ENCODE peak calls at places on chromosome 14, in six cellular contexts. H is SK-N-SH, Z is neural progenitor cell, T is GM23248, F is HCT116, E is MM.1S. O is an unnamed sample.

GRCh38 chr14:70045296-70045695 is 143.5 kb downstream of the SLC8A3 start:
- DNase-seq in T (peak), Z (no peak), E (no peak), F (no peak), H (no peak), O (no peak)

GRCh38 chr14:77543240-77543551 is 44.6 kb upstream of the ISM2 start:
- DNase-seq in F (no peak), T (no peak), H (no peak), Z (no peak), E (no peak), O (no peak)

GRCh38 chr14:55869397-55870049 is 248.7 kb upstream of the PELI2 start:
- DNase-seq in Z (no peak), T (no peak), E (no peak), F (no peak), H (no peak), O (peak)

GRCh38 chr14:103629503-103630121 is 601 bp downstream of the KLC1 start:
- DNase-seq in E (peak), H (peak), T (peak), Z (peak), F (no peak), O (peak)

GRCh38 chr14:54129850-54130640 is 173.4 kb upstream of the BMP4 start:
- DNase-seq in F (no peak), Z (no peak), H (no peak), E (no peak), T (no peak), O (peak)

GRCh38 chr14:104559769-104560585 is 19.6 kb upstream of the C14orf180 start:
- DNase-seq in F (no peak), H (no peak), Z (no peak), E (no peak), T (no peak), O (no peak)

GRCh38 chr14:104678346-104678745 is 11.1 kb upstream of the INF2 start:
- DNase-seq in F (no peak), T (peak), Z (peak), E (no peak), H (no peak), O (no peak)

GRCh38 chr14:104143071-104143470 is 4.7 kb downstream of the KIF26A start:
- DNase-seq in E (no peak), H (peak), T (no peak), F (no peak), Z (no peak), O (no peak)

GRCh38 chr14:39376671-39377403 is 55.4 kb downstream of the FBXO33 start:
- DNase-seq in F (peak), Z (no peak), T (peak), H (no peak), E (no peak), O (no peak)

GRCh38 chr14:103740991-103741689 is 25.5 kb downstream of the ZFYVE21 start:
- DNase-seq in T (no peak), F (no peak), E (no peak), H (no peak), Z (no peak), O (no peak)

GRCh38 chr14:77098470-77099353 is 654 bp downstream of the CIPC start:
- DNase-seq in E (no peak), F (no peak), T (peak), H (peak), Z (peak), O (peak)

GRCh38 chr14:34331728-34332623 is 130.1 kb downstream of the SPTSSA start:
- DNase-seq in F (peak), T (peak), Z (peak), E (peak), H (peak), O (peak)

GRCh38 chr14:101200008-101200649 is 296.6 kb upstream of the RTL1 start:
- DNase-seq in H (peak), F (no peak), T (no peak), E (no peak), Z (no peak), O (no peak)

GRCh38 chr14:68459480-68460136 is 333.3 kb downstream of the ZFP36L1 start:
- DNase-seq in E (no peak), F (no peak), H (no peak), T (no peak), Z (no peak), O (no peak)

GRCh38 chr14:50775357-50775756 is 55.6 kb downstream of the NIN start:
- DNase-seq in F (no peak), Z (no peak), E (no peak), H (no peak), T (peak), O (peak)

GRCh38 chr14:93830753-93831461 is 42.6 kb upstream of the PRIMA1 start:
- DNase-seq in Z (no peak), F (no peak), T (no peak), H (no peak), E (no peak), O (no peak)

GRCh38 chr14:101636081-101636560 is 74.8 kb downstream of the DIO3 start:
- DNase-seq in Z (no peak), F (no peak), E (no peak), H (no peak), T (no peak), O (no peak)

GRCh38 chr14:34718750-34719304 is 4.4 kb upstream of the CFL2 start:
- DNase-seq in E (no peak), Z (no peak), F (no peak), T (peak), H (no peak), O (no peak)

GRCh38 chr14:61048640-61049039 is 67.6 kb downstream of the SLC38A6 start:
- DNase-seq in T (peak), Z (no peak), E (no peak), H (no peak), F (no peak), O (no peak)

GRCh38 chr14:98984719-98985041 is 287.3 kb downstream of the BCL11B start:
- DNase-seq in F (no peak), Z (no peak), H (no peak), E (no peak), T (no peak), O (no peak)

GRCh38 chr14:62001988-62002387 is 239.8 kb downstream of the SNAPC1 start:
- DNase-seq in H (no peak), F (no peak), Z (no peak), T (no peak), E (no peak), O (peak)

GRCh38 chr14:97788846-97789528 is 991.8 kb downstream of the VRK1 start:
- DNase-seq in H (no peak), T (no peak), E (no peak), Z (no peak), F (no peak), O (no peak)

GRCh38 chr14:68495101-68495637 is 297.7 kb downstream of the ZFP36L1 start:
- DNase-seq in F (no peak), T (peak), H (no peak), E (no peak), Z (no peak), O (peak)

GRCh38 chr14:57749267-57749666 is 116.6 kb downstream of the SLC35F4 start:
- DNase-seq in Z (no peak), F (no peak), T (peak), E (no peak), H (no peak), O (peak)

GRCh38 chr14:103136388-103137271 is 13.4 kb downstream of the TNFAIP2 start:
- DNase-seq in H (no peak), E (no peak), F (peak), Z (peak), T (peak), O (peak)

GRCh38 chr14:61477845-61478438 is 156.6 kb downstream of the PRKCH start:
- DNase-seq in F (peak), Z (no peak), T (peak), H (no peak), E (no peak), O (peak)

GRCh38 chr14:99819514-99819913 is 26.3 kb downstream of the EML1 start:
- DNase-seq in H (no peak), F (no peak), T (no peak), Z (peak), E (no peak), O (no peak)

GRCh38 chr14:39097159-39097558 is 5.9 kb downstream of the SEC23A start:
- DNase-seq in Z (no peak), H (no peak), T (peak), E (no peak), F (no peak), O (no peak)

GRCh38 chr14:60665178-60665555 is 15.9 kb upstream of the SIX1 start:
- DNase-seq in F (no peak), T (no peak), H (no peak), E (no peak), Z (no peak), O (peak)

GRCh38 chr14:68191567-68192321 is 372.2 kb downstream of the RAD51B start:
- DNase-seq in E (no peak), H (no peak), F (peak), T (no peak), Z (no peak), O (peak)

GRCh38 chr14:73162271-73162670 is 26.0 kb downstream of the PSEN1 start:
- DNase-seq in Z (no peak), H (no peak), F (no peak), E (no peak), T (no peak), O (no peak)

GRCh38 chr14:80584638-80585505 is 356.7 kb downstream of the CEP128 start:
- DNase-seq in Z (no peak), H (peak), T (no peak), F (peak), E (no peak), O (peak)

GRCh38 chr14:99586054-99586760 is 17.8 kb downstream of the CCDC85C start:
- DNase-seq in T (no peak), F (no peak), Z (no peak), H (no peak), E (no peak), O (no peak)

GRCh38 chr14:58501214-58501816 is 73.8 kb downstream of the KIAA0586 start:
- DNase-seq in E (peak), F (peak), T (peak), Z (peak), H (peak), O (peak)

GRCh38 chr14:35416108-35416750 is 11.7 kb upstream of the NFKBIA start:
- DNase-seq in Z (no peak), F (no peak), E (peak), H (no peak), T (no peak), O (peak)

GRCh38 chr14:68208218-68208617 is 388.6 kb downstream of the RAD51B start:
- DNase-seq in Z (no peak), H (no peak), T (peak), F (no peak), E (no peak), O (no peak)

GRCh38 chr14:106039400-106039799 is 513.0 kb downstream of the TMEM121 start:
- DNase-seq in E (no peak), H (peak), T (no peak), Z (no peak), F (peak), O (peak)

GRCh38 chr14:103728721-103729120 is 13.1 kb downstream of the ZFYVE21 start:
- DNase-seq in T (no peak), F (no peak), H (no peak), Z (no peak), E (no peak), O (no peak)

GRCh38 chr14:74855945-74856344 is 20.0 kb downstream of the PROX2 start:
- DNase-seq in T (no peak), Z (no peak), H (no peak), E (no peak), F (no peak), O (no peak)

GRCh38 chr14:74856366-74856765 is 19.6 kb downstream of the PROX2 start:
- DNase-seq in F (no peak), E (no peak), T (no peak), Z (no peak), H (no peak), O (no peak)

GRCh38 chr14:74853581-74853980 is 22.4 kb downstream of the PROX2 start:
- DNase-seq in E (no peak), H (no peak), Z (no peak), F (no peak), T (peak), O (no peak)

GRCh38 chr14:74855021-74855420 is 20.9 kb downstream of the PROX2 start:
- DNase-seq in T (no peak), F (no peak), Z (no peak), E (no peak), H (no peak), O (no peak)

GRCh38 chr14:74852922-74853530 is 22.9 kb downstream of the PROX2 start:
- DNase-seq in E (no peak), F (no peak), T (peak), Z (no peak), H (no peak), O (no peak)
- TF ChIP-seq EZH2phosphoT487 in E (no peak), F (no peak), T (no peak), Z (no peak), H (no peak), O (no peak)

DNA sequence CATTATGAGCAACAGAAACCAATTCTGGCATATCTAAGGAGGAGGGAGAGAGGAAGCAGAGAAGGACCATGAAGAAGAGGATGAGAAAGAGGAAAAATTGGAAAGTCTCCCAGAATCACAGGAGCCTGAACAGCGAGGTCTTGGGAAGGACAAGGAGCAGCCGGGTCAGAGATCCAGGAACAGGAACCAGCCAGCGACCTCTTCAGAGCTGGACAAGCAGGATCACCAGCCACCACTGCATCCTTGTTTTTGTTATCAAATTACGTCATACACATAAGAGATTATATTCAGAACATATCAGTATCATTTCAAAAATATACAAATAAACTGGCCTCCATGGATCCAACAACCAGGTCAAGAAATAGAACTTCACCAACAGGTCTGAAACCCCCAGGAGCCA is 22.1 kb upstream of the BDKRB2 start:
- DNase-seq in E (no peak), H (no peak), F (no peak), Z (no peak), T (no peak), O (no peak)
- H3K9ac ChIP-seq in E (no peak), H (no peak), F (no peak), Z (no peak), T (no peak), O (no peak)

GRCh38 chr14:22689186-22689585 is 45.0 kb upstream of the OR6J1 start:
- DNase-seq in T (peak), F (peak), Z (no peak), H (no peak), E (no peak), O (peak)
- H3K4me2 ChIP-seq in T (peak), F (peak), Z (no peak), H (no peak), E (no peak), O (no peak)

GRCh38 chr14:64510825-64511679 is 6.5 kb downstream of the ZBTB1 start:
- DNase-seq in H (peak), F (peak), Z (peak), E (peak), T (peak), O (peak)
- TF ChIP-seq EZH2phosphoT487 in H (no peak), F (no peak), Z (no peak), E (no peak), T (no peak), O (no peak)

GRCh38 chr14:32824195-32824594 is 114.5 kb upstream of the NPAS3 start:
- DNase-seq in H (no peak), T (no peak), F (no peak), Z (no peak), E (no peak), O (no peak)

GRCh38 chr14:32820686-32821085 is 118.0 kb upstream of the NPAS3 start:
- DNase-seq in E (no peak), H (no peak), Z (no peak), T (no peak), F (no peak), O (no peak)

GRCh38 chr14:32826404-32827082 is 112.1 kb upstream of the NPAS3 start:
- DNase-seq in F (no peak), H (peak), T (peak), E (no peak), Z (peak), O (peak)

GRCh38 chr14:32821989-32822653 is 116.6 kb upstream of the NPAS3 start:
- DNase-seq in E (no peak), F (no peak), H (no peak), Z (no peak), T (no peak), O (peak)

GRCh38 chr14:32825058-32825457 is 113.6 kb upstream of the NPAS3 start:
- DNase-seq in F (no peak), E (no peak), Z (no peak), T (no peak), H (no peak), O (no peak)
- H3K9ac ChIP-seq in F (no peak), E (no peak), Z (no peak), T (no peak), H (no peak), O (no peak)

DNA sequence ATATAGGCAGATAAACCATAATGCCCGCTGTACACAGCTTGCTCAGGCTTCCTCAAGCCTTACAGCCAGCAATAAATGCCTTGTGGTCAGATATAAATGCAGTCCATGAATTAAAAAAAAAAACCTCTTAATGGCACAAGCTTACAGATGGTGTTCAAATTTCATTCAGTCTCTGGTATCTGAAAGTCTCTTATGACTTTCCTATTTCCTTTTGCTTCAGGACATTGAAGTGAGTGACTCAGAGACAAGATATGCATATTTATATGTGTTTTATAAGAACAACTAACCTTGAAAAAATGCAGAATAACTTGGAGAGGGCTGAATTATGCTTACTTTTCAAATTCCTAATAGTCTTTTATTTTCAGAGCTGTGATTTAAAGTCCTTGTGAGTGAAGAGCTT is 426.9 kb upstream of the MIS18BP1 start:
- DNase-seq in E (no peak), H (no peak), Z (no peak), T (peak), F (peak), O (peak)
- H3K4me2 ChIP-seq in E (no peak), H (no peak), Z (no peak), T (peak), F (peak), O (peak)

GRCh38 chr14:91063119-91063518 is 2.7 kb upstream of the RPS6KA5 start:
- DNase-seq in H (no peak), T (peak), F (no peak), E (peak), Z (no peak), O (peak)
- TF ChIP-seq EZH2phosphoT487 in H (no peak), T (no peak), F (no peak), E (no peak), Z (no peak), O (no peak)

O was measured in PC-3.